ENCODE peak calls at places on chromosome 1, in seven cellular contexts. I is RCC 7860, B is choroid plexus epithelial cell, X is psoas muscle, R is brain microvascular endothelial cell, J is PC-3, T is left cardiac atrium. V is an unnamed sample.

GRCh38 chr1:182626527-182626926 is 22.3 kb upstream of the RGS16 start:
- DNase-seq in X (no peak), T (no peak), R (no peak), I (no peak), J (no peak), B (no peak), V (no peak)

GRCh38 chr1:59015708-59016107 is 231.9 kb upstream of the JUN start:
- DNase-seq in R (peak; percentile 81), X (no peak), I (peak; percentile 78), B (peak; percentile 66), J (peak; percentile 68), T (no peak), V (peak; percentile 73)

GRCh38 chr1:156490401-156491032 is 10.1 kb downstream of the MEF2D start:
- DNase-seq in B (no peak), R (no peak), I (no peak), X (peak; percentile 86), J (no peak), T (peak; percentile 60), V (no peak)

GRCh38 chr1:231557898-231558710 is 29.6 kb downstream of the TSNAX start:
- DNase-seq in T (no peak), J (peak; percentile 22), I (no peak), B (peak; percentile 29), X (no peak), R (no peak), V (peak; percentile 14)

GRCh38 chr1:117821782-117822447 is 107.5 kb downstream of the GDAP2 start:
- DNase-seq in X (no peak), I (peak; percentile 70), B (peak; percentile 97), R (peak; percentile 97), J (peak; percentile 97), T (peak; percentile 38), V (peak; percentile 96)

GRCh38 chr1:79441243-79441642 is 434.7 kb upstream of the ADGRL4 start:
- DNase-seq in T (no peak), J (no peak), I (no peak), B (peak; percentile 1), X (no peak), R (no peak), V (no peak)

GRCh38 chr1:200107004-200107470 is 79.5 kb downstream of the NR5A2 start:
- DNase-seq in B (peak; percentile 17), J (peak; percentile 58), R (no peak), X (no peak), I (no peak), T (no peak), V (no peak)

GRCh38 chr1:45018599-45019230 is 6.7 kb downstream of the UROD start:
- DNase-seq in X (no peak), I (peak; percentile 38), B (peak; percentile 80), R (peak; percentile 54), T (peak; percentile 43), J (peak; percentile 87), V (peak; percentile 72)

GRCh38 chr1:12208271-12208670 is 21.6 kb upstream of the VPS13D start:
- DNase-seq in T (no peak), B (no peak), X (no peak), I (no peak), J (no peak), R (no peak), V (no peak)

GRCh38 chr1:230140221-230141001 is 73.4 kb downstream of the GALNT2 start:
- DNase-seq in J (no peak), I (no peak), T (peak; percentile 56), R (peak; percentile 83), B (peak; percentile 83), X (peak; percentile 68), V (peak; percentile 80)

GRCh38 chr1:38244218-38244617 is 197.6 kb upstream of the POU3F1 start:
- DNase-seq in T (no peak), X (no peak), R (no peak), J (no peak), B (no peak), I (no peak), V (no peak)

GRCh38 chr1:174074757-174075156 is 52.6 kb upstream of the RC3H1 start:
- DNase-seq in X (no peak), R (no peak), T (no peak), J (peak; percentile 42), B (peak; percentile 66), I (peak; percentile 40), V (peak; percentile 59)

GRCh38 chr1:209769171-209769904 is 13.5 kb downstream of the TRAF3IP3 start:
- DNase-seq in R (peak; percentile 88), J (peak; percentile 73), T (peak; percentile 88), B (peak; percentile 91), X (peak; percentile 76), I (no peak), V (peak; percentile 96)

GRCh38 chr1:170122366-170122765 is 23.4 kb upstream of the NTMT2 start:
- DNase-seq in X (no peak), R (no peak), T (no peak), B (no peak), J (no peak), I (no peak), V (no peak)

GRCh38 chr1:189962171-189962570 is 515.5 kb downstream of the BRINP3 start:
- DNase-seq in J (peak; percentile 5), R (no peak), T (no peak), X (no peak), B (peak; percentile 81), I (no peak), V (peak; percentile 83)

GRCh38 chr1:11550664-11551283 is 71.8 kb downstream of the DISP3 start:
- DNase-seq in R (peak; percentile 71), X (no peak), B (peak; percentile 83), J (peak; percentile 81), I (peak; percentile 30), T (peak; percentile 70), V (peak; percentile 87)

GRCh38 chr1:226378071-226378470 is 29.8 kb downstream of the PARP1 start:
- DNase-seq in J (no peak), T (no peak), X (no peak), R (peak; percentile 11), B (peak; percentile 48), I (no peak), V (peak; percentile 16)

GRCh38 chr1:8510041-8510823 is 192.3 kb downstream of the SLC45A1 start:
- DNase-seq in J (no peak), R (peak; percentile 73), T (no peak), X (no peak), I (no peak), B (peak; percentile 89), V (peak; percentile 67)

GRCh38 chr1:1100296-1100695 is 15.6 kb downstream of the C1orf159 start:
- DNase-seq in I (no peak), T (no peak), R (no peak), B (no peak), X (no peak), J (no peak), V (no peak)

GRCh38 chr1:200242379-200243041 is 167.3 kb downstream of the ZNF281 start:
- DNase-seq in T (no peak), R (no peak), I (no peak), X (no peak), B (no peak), J (no peak), V (peak; percentile 33)

GRCh38 chr1:204400893-204401510 is 10.6 kb downstream of the PPP1R15B start:
- DNase-seq in B (no peak), X (no peak), J (no peak), T (no peak), I (no peak), R (no peak), V (no peak)

GRCh38 chr1:51570063-51570720 is 46.7 kb upstream of the OSBPL9 start:
- DNase-seq in T (no peak), R (no peak), X (no peak), J (peak; percentile 71), B (no peak), I (peak; percentile 40), V (no peak)

GRCh38 chr1:6353948-6354658 is 39.5 kb downstream of the ACOT7 start:
- DNase-seq in R (no peak), T (peak; percentile 68), I (peak; percentile 48), B (no peak), J (peak; percentile 48), X (peak; percentile 91), V (no peak)